ENCODE peak calls at places on chromosomes 5 and 9, in ten cellular contexts. J, Y, I, A, Q, F, C, Z, P and E are unnamed samples.

GRCh38 chr5:140429724-140430123 is 28.1 kb downstream of the ANKHD1 start:
- DNase-seq in P (no peak), J (no peak), A (no peak), F (no peak), I (no peak), C (no peak), Z (no peak), Y (no peak), Q (no peak), E (no peak)

GRCh38 chr5:101424530-101425175 is 521.6 kb upstream of the ST8SIA4 start:
- DNase-seq in J (no peak), Q (peak; percentile 89), Y (peak; percentile 10), Z (no peak), I (peak; percentile 95), P (no peak), C (no peak), F (peak; percentile 18), A (no peak), E (no peak)

GRCh38 chr9:137025120-137025966 is 2.7 kb downstream of the ABCA2 start:
- DNase-seq in Y (no peak), Z (peak; percentile 43), F (no peak), C (peak; percentile 86), J (peak; percentile 57), I (no peak), P (no peak), Q (no peak), A (no peak), E (no peak)

GRCh38 chr9:106120096-106120495 is 425.8 kb downstream of the TMEM38B start:
- DNase-seq in C (no peak), A (no peak), Q (no peak), J (no peak), Z (no peak), Y (no peak), F (no peak), I (no peak), P (no peak), E (no peak)

GRCh38 chr5:131524431-131524830 is 110.6 kb downstream of the RAPGEF6 start:
- DNase-seq in I (no peak), J (no peak), C (no peak), Y (no peak), P (no peak), Z (peak; percentile 5), Q (no peak), A (no peak), F (no peak), E (no peak)

GRCh38 chr9:128684325-128685021 is 4.5 kb upstream of the SET start:
- DNase-seq in J (peak; percentile 92), Q (peak; percentile 93), F (peak; percentile 86), A (peak; percentile 85), Z (peak; percentile 85), Y (peak; percentile 86), I (peak; percentile 71), C (peak; percentile 90), P (peak; percentile 63), E (peak; percentile 93)

GRCh38 chr9:119009253-119009652 is 360.0 kb downstream of the BRINP1 start:
- DNase-seq in Q (peak; percentile 36), I (peak; percentile 85), Z (no peak), A (no peak), F (no peak), C (peak; percentile 2), P (no peak), Y (no peak), J (no peak), E (peak; percentile 7)

GRCh38 chr5:17340816-17341215 is 123.4 kb downstream of the BASP1 start:
- DNase-seq in P (no peak), Q (no peak), C (no peak), Y (no peak), I (peak; percentile 89), A (no peak), Z (no peak), F (no peak), J (no peak), E (no peak)

GRCh38 chr5:151123897-151124751 is 33.5 kb downstream of the ANXA6 start:
- DNase-seq in F (peak; percentile 53), Z (peak; percentile 16), C (peak; percentile 64), Y (no peak), P (no peak), Q (peak; percentile 45), J (peak; percentile 97), I (peak; percentile 36), A (no peak), E (no peak)

GRCh38 chr5:54518146-54519082 is 855 bp downstream of the SNX18 start:
- DNase-seq in A (peak; percentile 73), Y (no peak), J (peak; percentile 31), I (peak; percentile 56), Q (peak; percentile 76), Z (peak; percentile 80), C (peak; percentile 25), P (no peak), F (peak; percentile 21), E (no peak)

GRCh38 chr5:33734541-33734940 is 157.2 kb downstream of the ADAMTS12 start:
- DNase-seq in F (peak; percentile 36), A (no peak), C (no peak), P (no peak), I (peak; percentile 74), J (no peak), Z (peak; percentile 5), Y (no peak), Q (peak; percentile 30), E (no peak)

GRCh38 chr5:67020231-67020630 is 176.4 kb downstream of the CD180 start:
- DNase-seq in P (no peak), A (no peak), Q (no peak), J (no peak), Z (no peak), C (no peak), Y (no peak), I (peak; percentile 91), F (no peak), E (no peak)

GRCh38 chr9:132408521-132408920 is 1.5 kb upstream of the CFAP77 start:
- DNase-seq in C (no peak), Z (no peak), J (no peak), Y (no peak), A (no peak), P (no peak), I (no peak), Q (no peak), F (no peak), E (no peak)

GRCh38 chr9:75086443-75087278 is 1.3 kb downstream of the NMRK1 start:
- DNase-seq in A (peak; percentile 74), J (no peak), P (no peak), F (no peak), Q (peak; percentile 5), Y (no peak), Z (no peak), I (no peak), C (peak; percentile 25), E (no peak)
- H3K4me2 ChIP-seq in A (peak overlapping the region; percentile 65), J (peak overlapping the region; percentile 84), P (no peak overlapping the region), F (peak overlapping the region; percentile 97), Q (peak overlapping the region; percentile 69), Y (peak overlapping the region; percentile 89), Z (peak overlapping the region; percentile 79), I (peak overlapping the region; percentile 84), C (peak overlapping the region; percentile 94), E (peak overlapping the region; percentile 91)

DNA sequence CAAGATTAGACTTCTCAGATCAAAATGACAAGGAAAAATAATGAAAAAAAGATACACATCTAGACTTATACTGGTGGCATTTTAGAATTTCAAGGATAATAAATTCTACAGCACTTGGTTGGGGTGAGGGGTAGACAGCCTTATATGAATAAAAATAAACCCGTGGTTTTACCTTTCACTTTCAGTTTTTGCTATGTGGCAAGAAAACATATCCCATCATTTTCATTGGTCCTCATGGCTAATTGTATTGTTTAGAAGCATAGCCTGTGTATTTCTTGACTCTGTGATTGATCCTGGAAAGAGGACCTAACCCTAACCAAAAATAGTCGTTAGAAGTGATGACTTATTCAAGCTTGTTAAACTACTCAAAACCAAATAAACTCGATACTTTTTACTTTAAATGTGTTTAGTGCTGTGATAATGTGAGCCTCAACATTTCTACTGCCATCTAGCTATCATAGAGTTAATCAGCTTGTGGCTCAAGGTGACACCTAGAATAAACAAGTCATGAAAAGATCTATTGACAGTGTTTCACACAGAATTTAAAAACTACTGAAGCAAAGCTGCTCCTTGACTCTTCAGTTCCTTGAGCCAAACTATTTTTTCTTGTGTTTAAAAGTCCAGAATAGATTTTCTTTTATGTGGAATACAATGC is 153.3 kb upstream of the IZUMO3 start:
- DNase-seq in Y (no peak), A (no peak), C (no peak), P (no peak), J (peak; percentile 2), Z (no peak), Q (no peak), I (no peak), F (no peak), E (no peak)
- H3K4me2 ChIP-seq in Y (no peak overlapping the region), A (no peak overlapping the region), C (peak overlapping the region; percentile 54), P (no peak overlapping the region), J (peak overlapping the region; percentile 37), Z (no peak overlapping the region), Q (no peak overlapping the region), I (no peak overlapping the region), F (peak overlapping the region; percentile 25), E (no peak overlapping the region)

GRCh38 chr5:160118349-160119141 is 705 bp downstream of the PWWP2A start:
- DNase-seq in A (peak; percentile 74), C (peak; percentile 50), Z (no peak), Q (no peak), F (peak; percentile 14), Y (no peak), P (no peak), J (peak; percentile 63), I (no peak), E (no peak)

GRCh38 chr5:160116991-160117390 is 2.3 kb downstream of the PWWP2A start:
- DNase-seq in Y (no peak), P (no peak), A (no peak), I (no peak), Z (no peak), J (no peak), F (no peak), C (no peak), Q (no peak), E (no peak)

GRCh38 chr5:160119142-160119904 is at the start of gene PWWP2A:
- DNase-seq in J (peak; percentile 100), P (peak; percentile 100), Z (peak; percentile 100), C (peak; percentile 98), F (peak; percentile 100), A (peak; percentile 100), Y (peak; percentile 100), I (peak; percentile 100), Q (peak; percentile 100), E (peak; percentile 99)

GRCh38 chr5:160119905-160120266 is 636 bp upstream of the PWWP2A start:
- DNase-seq in A (no peak), J (no peak), Y (no peak), I (no peak), F (no peak), P (no peak), C (no peak), Z (no peak), Q (no peak), E (no peak)
- H3K4me2 ChIP-seq in A (peak overlapping the region; percentile 46), J (peak overlapping the region; percentile 61), Y (peak overlapping the region; percentile 39), I (no peak overlapping the region), F (peak overlapping the region; percentile 76), P (no peak overlapping the region), C (peak overlapping the region; percentile 17), Z (peak overlapping the region; percentile 23), Q (no peak overlapping the region), E (peak overlapping the region; percentile 77)

GRCh38 chr9:131238402-131239021 is 37.8 kb downstream of the FAM78A start:
- DNase-seq in I (peak; percentile 91), F (no peak), C (no peak), Y (no peak), Z (peak; percentile 45), Q (no peak), A (no peak), J (no peak), P (peak; percentile 21), E (no peak)
- H3K4me2 ChIP-seq in I (peak overlapping the region; percentile 52), F (no peak overlapping the region), C (no peak overlapping the region), Y (no peak overlapping the region), Z (peak overlapping the region; percentile 17), Q (peak overlapping the region; percentile 63), A (peak overlapping the region; percentile 9), J (peak overlapping the region; percentile 13), P (no peak overlapping the region), E (peak overlapping the region; percentile 19)

GRCh38 chr9:125663127-125663526 is 43.9 kb downstream of the MAPKAP1 start:
- DNase-seq in Z (no peak), A (no peak), Y (peak; percentile 68), J (no peak), C (no peak), I (peak; percentile 76), P (no peak), F (peak; percentile 76), Q (peak; percentile 73), E (no peak)
- H3K4me2 ChIP-seq in Z (no peak overlapping the region), A (no peak overlapping the region), Y (peak overlapping the region; percentile 72), J (no peak overlapping the region), C (peak overlapping the region; percentile 21), I (no peak overlapping the region), P (no peak overlapping the region), F (peak overlapping the region; percentile 25), Q (no peak overlapping the region), E (peak overlapping the region; percentile 65)